ENCODE peak calls at places on chromosomes 4 and X, in six cellular contexts. Y, Z, O, R, I and K are unnamed samples.

GRCh38 chr4:100875296-100876040 is 357.6 kb upstream of the EMCN start:
- DNase-seq in I (no peak), Y (no peak), Z (no peak), O (no peak), R (no peak), K (no peak)

GRCh38 chrX:17007134-17007768 is 60.8 kb downstream of the REPS2 start:
- DNase-seq in Z (no peak), Y (no peak), I (no peak), R (no peak), O (no peak), K (no peak)

GRCh38 chrX:64456828-64457227 is 61.6 kb upstream of the MTMR8 start:
- DNase-seq in Y (no peak), Z (no peak), R (no peak), O (no peak), I (no peak), K (no peak)

GRCh38 chr4:153495480-153496206 is 29.5 kb downstream of the TMEM131L start:
- DNase-seq in O (no peak), Y (no peak), I (no peak), R (no peak), Z (no peak), K (no peak)

GRCh38 chr4:1576200-1576960 is 107.7 kb downstream of the FAM53A start:
- DNase-seq in Z (peak; percentile 65), R (no peak), I (no peak), O (no peak), Y (peak; percentile 17), K (peak; percentile 3)

GRCh38 chr4:1347410-1347864 is 429 bp downstream of the UVSSA start:
- DNase-seq in Y (peak; percentile 82), O (peak; percentile 78), I (peak; percentile 82), Z (peak; percentile 92), R (peak; percentile 79), K (peak; percentile 76)

GRCh38 chr4:13733817-13734216 is 106.3 kb upstream of the BOD1L1 start:
- DNase-seq in O (no peak), I (no peak), Z (no peak), Y (no peak), R (no peak), K (no peak)

GRCh38 chr4:41797260-41797659 is 48.7 kb upstream of the PHOX2B start:
- DNase-seq in Y (no peak), R (no peak), Z (no peak), O (no peak), I (no peak), K (no peak)

GRCh38 chr4:20311863-20312262 is 60.2 kb downstream of the SLIT2 start:
- DNase-seq in I (peak; percentile 56), Z (no peak), Y (no peak), R (no peak), O (no peak), K (no peak)

GRCh38 chr4:131302108-131302507 is 1847.0 kb upstream of the PCDH10 start:
- DNase-seq in O (no peak), Y (no peak), I (no peak), Z (peak; percentile 13), R (no peak), K (no peak)

GRCh38 chr4:159150838-159151390 is 48.0 kb downstream of the RAPGEF2 start:
- DNase-seq in R (no peak), I (no peak), Z (no peak), O (no peak), Y (no peak), K (no peak)

GRCh38 chrX:70553516-70553915 is 108.9 kb downstream of the DLG3 start:
- DNase-seq in O (no peak), Y (no peak), I (no peak), R (no peak), Z (no peak), K (no peak)

GRCh38 chr4:145936142-145937020 is 2.2 kb downstream of the ZNF827 start:
- DNase-seq in I (peak; percentile 73), Y (peak; percentile 80), Z (peak; percentile 84), R (peak; percentile 73), O (peak; percentile 70), K (peak; percentile 70)

GRCh38 chr4:72505314-72505744 is 63.7 kb downstream of the ADAMTS3 start:
- DNase-seq in Y (no peak), R (no peak), I (peak; percentile 58), Z (no peak), O (no peak), K (peak; percentile 4)

GRCh38 chr4:4859010-4859798 is at the start of gene MSX1:
- DNase-seq in I (peak; percentile 75), O (peak; percentile 87), Z (peak; percentile 93), Y (peak; percentile 90), R (peak; percentile 82), K (peak; percentile 89)
- H3K27ac ChIP-seq in I (no peak within 1 kb of the TSS), O (peak within 1 kb of the TSS; percentile 88), Z (peak within 1 kb of the TSS; percentile 70), Y (peak within 1 kb of the TSS; percentile 90), R (peak within 1 kb of the TSS; percentile 20), K (peak within 1 kb of the TSS; percentile 92)

GRCh38 chr4:95243892-95244291 is 304.9 kb downstream of the UNC5C start:
- DNase-seq in R (no peak), Y (no peak), Z (no peak), I (no peak), O (no peak), K (no peak)
- H3K36me3 ChIP-seq in R (no peaks in the 10 kb centered on the region), Y (no peaks in the 10 kb centered on the region), Z (no peaks in the 10 kb centered on the region), I (no peaks in the 10 kb centered on the region), O (peaks cover 7% of the 10 kb centered on the region), K (no peaks in the 10 kb centered on the region)

GRCh38 chr4:123466080-123466785 is 69.6 kb downstream of the SPRY1 start:
- DNase-seq in O (no peak), Y (no peak), Z (no peak), I (no peak), R (no peak), K (no peak)

GRCh38 chr4:123469245-123469644 is 72.7 kb downstream of the SPRY1 start:
- DNase-seq in O (no peak), Z (no peak), R (no peak), I (peak; percentile 32), Y (no peak), K (no peak)

GRCh38 chr4:123471655-123472054 is 75.1 kb downstream of the SPRY1 start:
- DNase-seq in Z (no peak), Y (no peak), R (no peak), O (no peak), I (no peak), K (no peak)

GRCh38 chr4:123468479-123469031 is 72.0 kb downstream of the SPRY1 start:
- DNase-seq in Y (no peak), I (no peak), R (no peak), Z (no peak), O (no peak), K (no peak)

DNA sequence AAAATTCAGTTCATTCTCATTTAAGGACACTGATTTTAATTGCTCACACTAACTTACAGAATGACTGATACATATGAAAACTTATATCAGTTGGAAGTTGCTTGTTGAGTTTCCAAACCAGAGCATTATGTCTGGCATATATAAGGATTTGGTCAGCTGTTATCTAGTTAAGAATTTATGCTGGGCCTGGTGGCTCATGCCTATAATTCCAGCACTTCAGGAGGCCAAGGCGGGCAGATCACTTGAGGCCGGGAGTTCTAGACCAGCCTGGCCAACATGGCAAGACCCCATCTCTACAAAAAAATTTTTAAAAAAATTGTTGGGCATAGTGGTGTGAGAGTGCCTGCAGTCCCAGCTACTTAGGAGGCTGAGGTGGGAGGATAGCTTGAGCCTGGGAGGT is 73.1 kb downstream of the SPRY1 start:
- DNase-seq in Z (no peak), O (no peak), Y (no peak), I (no peak), R (no peak), K (no peak)
- TF ChIP-seq CTCF in Z (no peak), O (no peak), Y (no peak), I (no peak), R (no peak), K (no peak)

DNA sequence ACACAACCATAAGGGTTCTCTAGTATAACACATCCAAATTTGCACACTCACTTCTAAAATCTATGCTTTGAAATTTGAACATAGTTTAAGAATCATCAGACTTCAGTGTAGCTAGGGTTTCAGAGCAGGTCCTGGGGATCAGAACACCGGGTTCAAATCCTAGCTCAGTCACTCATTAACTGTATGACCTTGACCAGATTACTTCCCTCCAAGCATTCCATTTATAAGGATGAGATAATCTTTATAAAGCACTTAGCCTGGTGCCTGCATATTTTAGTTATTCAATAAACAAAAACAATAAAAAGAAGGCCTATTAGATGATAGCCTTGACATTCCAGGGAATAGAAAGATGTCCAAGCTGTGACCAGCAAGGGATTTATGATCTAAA is 4.8 kb upstream of the STBD1 start:
- DNase-seq in Y (no peak), I (no peak), Z (no peak), R (no peak), O (no peak), K (no peak)
- H3K27ac ChIP-seq in Y (peak overlapping the region; percentile 55), I (no peak overlapping the region), Z (peak overlapping the region; percentile 36), R (no peak overlapping the region), O (peak overlapping the region; percentile 74), K (peak overlapping the region; percentile 51)

GRCh38 chr4:7859350-7859749 is 80.3 kb downstream of the AFAP1 start:
- DNase-seq in R (no peak), O (no peak), I (no peak), Y (no peak), Z (no peak), K (no peak)
- H3K36me3 ChIP-seq in R (no peaks in the 10 kb centered on the region), O (no peaks in the 10 kb centered on the region), I (peaks cover 32% of the 10 kb centered on the region), Y (peaks cover 4% of the 10 kb centered on the region), Z (no peaks in the 10 kb centered on the region), K (no peaks in the 10 kb centered on the region)

DNA sequence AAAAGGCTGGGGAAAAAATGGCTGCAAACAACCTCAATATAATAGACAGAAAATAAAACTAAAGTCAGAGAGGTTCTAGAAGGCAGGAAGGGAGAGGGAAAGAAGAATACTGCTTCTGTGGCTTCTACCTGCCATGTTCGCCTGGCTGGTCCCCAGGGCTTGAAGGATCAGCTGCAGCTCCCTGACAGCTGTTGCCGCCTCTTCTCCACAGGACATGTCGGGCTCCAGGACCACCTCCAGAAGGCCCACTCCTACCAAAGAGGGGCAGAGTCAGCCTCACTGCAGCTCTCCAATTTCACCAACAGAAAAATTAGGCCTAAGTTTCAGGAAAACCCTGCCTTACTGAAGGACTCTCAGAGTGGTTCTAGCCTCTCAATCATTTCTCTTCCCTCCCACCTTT is 44.9 kb downstream of the GATB start:
- DNase-seq in Z (no peak), R (no peak), O (no peak), Y (no peak), I (no peak), K (no peak)
- TF ChIP-seq CTCF in Z (no peak), R (no peak), O (no peak), Y (no peak), I (no peak), K (no peak)

DNA sequence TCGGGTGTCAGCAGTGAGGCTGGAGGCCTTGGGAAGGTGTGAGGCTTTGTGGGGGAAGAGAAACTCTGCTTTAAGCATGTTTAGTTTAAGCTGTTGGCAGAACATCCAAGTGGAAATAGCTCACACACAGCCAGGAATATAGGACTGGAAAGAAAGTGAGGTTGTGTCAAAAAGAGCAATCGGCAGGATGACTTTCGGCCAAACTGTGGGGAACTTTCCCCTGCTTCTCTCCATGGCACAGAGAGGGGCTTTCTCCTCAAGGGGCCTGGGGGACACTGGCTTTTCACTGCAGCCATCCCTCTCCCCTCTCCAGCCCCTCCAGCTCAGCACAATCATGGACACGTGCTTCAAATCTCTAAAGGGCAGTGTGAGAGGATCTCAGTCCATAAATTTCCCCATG is 8.0 kb upstream of the CITED1 start:
- DNase-seq in I (no peak), Y (no peak), O (no peak), R (no peak), Z (no peak), K (no peak)
- H3K27ac ChIP-seq in I (no peak overlapping the region), Y (no peak overlapping the region), O (no peak overlapping the region), R (no peak overlapping the region), Z (no peak overlapping the region), K (no peak overlapping the region)

GRCh38 chrX:65971151-65971550 is 68.7 kb downstream of the VSIG4 start:
- DNase-seq in I (no peak), Y (no peak), R (no peak), Z (no peak), O (no peak), K (no peak)
- H3K36me3 ChIP-seq in I (no peaks in the 10 kb centered on the region), Y (no peaks in the 10 kb centered on the region), R (no peaks in the 10 kb centered on the region), Z (no peaks in the 10 kb centered on the region), O (no peaks in the 10 kb centered on the region), K (no peaks in the 10 kb centered on the region)

GRCh38 chr4:32119907-32120306 is 1399.7 kb downstream of the PCDH7 start:
- DNase-seq in I (no peak), Z (no peak), R (no peak), Y (no peak), O (no peak), K (no peak)
- TF ChIP-seq CTCF in I (no peak), Z (no peak), R (no peak), Y (no peak), O (no peak), K (no peak)